ENCODE peak calls at places on chromosomes 5 and 9, in seven cellular contexts. N, D, G, E, M, F and Q are unnamed samples.

GRCh38 chr5:140362875-140363630 is 3.1 kb downstream of the SLC4A9 start:
- DNase-seq in D (peak; percentile 60), F (peak; percentile 10), E (peak; percentile 31), M (peak; percentile 58), N (peak; percentile 16), G (peak; percentile 79), Q (peak; percentile 48)

GRCh38 chr9:100466171-100466827 is 6.7 kb upstream of the TMEFF1 start:
- DNase-seq in D (no peak), F (no peak), E (peak; percentile 14), M (no peak), N (no peak), G (no peak), Q (no peak)

GRCh38 chr5:132426525-132427138 is 57.1 kb downstream of the SLC22A5 start:
- DNase-seq in F (no peak), G (peak; percentile 72), M (peak; percentile 77), E (peak; percentile 77), D (peak; percentile 99), N (no peak), Q (no peak)

GRCh38 chr5:18397393-18397792 is 763.1 kb downstream of the TAF11L14 start:
- DNase-seq in F (no peak), D (no peak), N (no peak), E (peak; percentile 2), G (no peak), M (no peak), Q (no peak)

GRCh38 chr5:57209316-57210040 is 35.6 kb downstream of the GPBP1 start:
- DNase-seq in F (no peak), M (no peak), D (peak; percentile 7), E (no peak), G (no peak), N (no peak), Q (no peak)

GRCh38 chr9:128275198-128276007 is at the start of gene GOLGA2:
- DNase-seq in E (no peak), N (no peak), D (peak; percentile 54), G (no peak), M (peak; percentile 46), F (no peak), Q (no peak)

GRCh38 chr9:91207889-91208651 is 153.6 kb downstream of the AUH start:
- DNase-seq in D (no peak), N (no peak), G (no peak), E (peak; percentile 47), F (no peak), M (no peak), Q (no peak)

GRCh38 chr5:10719965-10720364 is 41.1 kb downstream of the DAP start:
- DNase-seq in G (no peak), F (no peak), N (no peak), D (no peak), M (no peak), E (peak; percentile 18), Q (no peak)

GRCh38 chr5:159658266-159658665 is 258.0 kb upstream of the ADRA1B start:
- DNase-seq in M (no peak), E (no peak), G (no peak), N (no peak), F (no peak), D (no peak), Q (peak; percentile 18)

GRCh38 chr9:76181781-76182180 is 212.4 kb downstream of the RFK start:
- DNase-seq in N (no peak), D (no peak), F (no peak), M (no peak), G (no peak), E (no peak), Q (no peak)

GRCh38 chr9:136808075-136808780 is 480 bp downstream of the RABL6 start:
- DNase-seq in M (no peak), E (no peak), D (no peak), F (no peak), N (no peak), G (peak; percentile 44), Q (peak; percentile 58)

GRCh38 chr5:119420173-119420572 is 32.1 kb upstream of the HSD17B4 start:
- DNase-seq in G (no peak), E (no peak), D (no peak), M (no peak), F (no peak), N (no peak), Q (no peak)

GRCh38 chr9:82254646-82255367 is 266.2 kb downstream of the SPATA31D1 start:
- DNase-seq in N (no peak), D (no peak), F (no peak), M (no peak), E (no peak), G (no peak), Q (no peak)

GRCh38 chr9:120571443-120572257 is 8.3 kb downstream of the CDK5RAP2 start:
- DNase-seq in D (peak; percentile 98), M (no peak), F (no peak), G (no peak), N (peak; percentile 6), E (peak; percentile 56), Q (peak; percentile 60)

GRCh38 chr5:111299067-111299481 is 74.9 kb downstream of the CAMK4 start:
- DNase-seq in E (no peak), F (no peak), G (no peak), D (no peak), M (no peak), N (no peak), Q (no peak)

GRCh38 chr5:57317341-57317740 is 143.5 kb downstream of the GPBP1 start:
- DNase-seq in G (no peak), D (no peak), N (no peak), E (no peak), M (peak; percentile 14), F (no peak), Q (no peak)

GRCh38 chr5:2153808-2154207 is 271.1 kb upstream of the IRX4 start:
- DNase-seq in M (no peak), N (no peak), G (no peak), E (no peak), D (no peak), F (no peak), Q (no peak)

GRCh38 chr9:92846662-92847145 is 31.1 kb downstream of the ZNF484 start:
- DNase-seq in M (no peak), G (no peak), E (no peak), D (peak; percentile 1), F (no peak), N (no peak), Q (no peak)

GRCh38 chr9:124835026-124835501 is 18.2 kb upstream of the WDR38 start:
- DNase-seq in G (no peak), N (no peak), D (peak; percentile 90), F (no peak), E (peak; percentile 61), M (no peak), Q (no peak)

GRCh38 chr5:78002690-78003089 is 226.6 kb upstream of the TBCA start:
- DNase-seq in G (no peak), F (no peak), N (no peak), D (no peak), E (no peak), M (no peak), Q (no peak)

GRCh38 chr9:8315211-8315610 is 515.6 kb upstream of the DMAC1 start:
- DNase-seq in E (no peak), D (no peak), F (no peak), N (no peak), M (no peak), G (no peak), Q (no peak)

GRCh38 chr5:77642915-77643653 is 4.6 kb upstream of the OTP start:
- DNase-seq in G (no peak), F (no peak), N (no peak), M (no peak), D (no peak), E (no peak), Q (no peak)

GRCh38 chr5:14663734-14664269 is 716 bp upstream of the OTULIN start:
- DNase-seq in D (peak; percentile 28), M (no peak), F (no peak), N (no peak), G (no peak), E (no peak), Q (no peak)

GRCh38 chr5:181108578-181109165 is 22.3 kb downstream of the OR2V1 start:
- DNase-seq in N (no peak), F (no peak), M (no peak), E (no peak), G (no peak), D (no peak), Q (no peak)

GRCh38 chr5:10797246-10797645 is 36.2 kb upstream of the DAP start:
- DNase-seq in D (no peak), M (no peak), E (no peak), F (no peak), G (no peak), N (no peak), Q (no peak)

GRCh38 chr9:106713206-106713605 is 149.8 kb upstream of the ZNF462 start:
- DNase-seq in D (peak; percentile 72), E (no peak), G (no peak), M (no peak), N (no peak), F (no peak), Q (no peak)

GRCh38 chr9:106886111-106887046 is 23.4 kb downstream of the ZNF462 start:
- DNase-seq in D (no peak), N (no peak), F (no peak), E (no peak), M (no peak), G (no peak), Q (no peak)

GRCh38 chr5:58466939-58467338 is 7.1 kb upstream of the PLK2 start:
- DNase-seq in F (no peak), N (no peak), M (no peak), E (no peak), D (peak; percentile 13), G (no peak), Q (no peak)

GRCh38 chr5:30604648-30605262 is 588.7 kb upstream of the CDH6 start:
- DNase-seq in D (no peak), F (no peak), M (no peak), N (no peak), G (no peak), E (no peak), Q (no peak)

GRCh38 chr5:38463634-38464521 is 92.6 kb downstream of the LIFR start:
- DNase-seq in G (no peak), N (no peak), M (peak; percentile 49), F (no peak), D (peak; percentile 82), E (no peak), Q (no peak)